ENCODE peak calls at places on chromosomes 7 and 10, in five cellular contexts. M, L, Y, B and G are unnamed samples.

GRCh38 chr10:101389986-101390531 is 36.1 kb downstream of the BTRC start:
- DNase-seq in Y (no peak), B (no peak), M (no peak), L (no peak), G (no peak)

GRCh38 chr7:27840314-27840713 is 100.4 kb downstream of the TAX1BP1 start:
- DNase-seq in L (peak; percentile 10), M (peak; percentile 43), Y (no peak), B (no peak), G (no peak)

GRCh38 chr10:124641282-124642075 is 102.7 kb downstream of the FAM53B start:
- DNase-seq in L (no peak), M (peak; percentile 32), B (no peak), Y (no peak), G (no peak)

GRCh38 chr10:95832216-95833037 is 75.3 kb upstream of the CC2D2B start:
- DNase-seq in M (no peak), L (peak; percentile 19), Y (no peak), B (no peak), G (no peak)

GRCh38 chr10:22183771-22184466 is 33.9 kb downstream of the EBLN1 start:
- DNase-seq in L (no peak), Y (no peak), B (no peak), M (no peak), G (no peak)

GRCh38 chr10:19638173-19638872 is 177.9 kb upstream of the PLXDC2 start:
- DNase-seq in Y (no peak), M (no peak), B (no peak), L (no peak), G (no peak)

GRCh38 chr7:44265733-44266132 is 59.7 kb downstream of the CAMK2B start:
- DNase-seq in M (no peak), B (no peak), L (no peak), Y (no peak), G (no peak)

GRCh38 chr10:24448351-24449009 is 239.5 kb downstream of the KIAA1217 start:
- DNase-seq in L (no peak), B (no peak), Y (no peak), M (no peak), G (no peak)

GRCh38 chr10:50420166-50420565 is 168.8 kb upstream of the ASAH2 start:
- DNase-seq in M (no peak), L (no peak), B (no peak), Y (no peak), G (no peak)

GRCh38 chr10:69391158-69391557 is 25.6 kb downstream of the TACR2 start:
- DNase-seq in M (no peak), B (no peak), L (no peak), Y (no peak), G (no peak)

GRCh38 chr10:20922033-20922432 is 24.9 kb upstream of the NEBL start:
- DNase-seq in Y (no peak), L (no peak), M (no peak), B (no peak), G (no peak)

GRCh38 chr7:48188776-48189520 is 17.7 kb downstream of the ABCA13 start:
- DNase-seq in M (no peak), L (no peak), B (no peak), Y (no peak), G (no peak)

GRCh38 chr7:132290021-132290420 is 286.2 kb downstream of the PLXNA4 start:
- DNase-seq in M (no peak), Y (no peak), L (no peak), B (no peak), G (no peak)

GRCh38 chr10:23015021-23015707 is 80.2 kb upstream of the MSRB2 start:
- DNase-seq in B (no peak), M (no peak), L (no peak), Y (no peak), G (no peak)

GRCh38 chr7:15309891-15310290 is 251.9 kb downstream of the AGMO start:
- DNase-seq in Y (no peak), M (no peak), L (no peak), B (no peak), G (no peak)

GRCh38 chr7:151313857-151314256 is 27.8 kb upstream of the NUB1 start:
- DNase-seq in L (no peak), Y (no peak), M (no peak), B (no peak), G (no peak)